ENCODE peak calls at places on chromosomes 3 and 15, in ten cellular contexts. L, E, G, Z, X, Q, D, Y, C and H are unnamed samples.
A peak's percentile ranks its signal among the peaks of the same experiment; 100 is the strongest.

GRCh38 chr3:45034612-45035252 is 8.6 kb downstream of the CLEC3B start:
- DNase-seq in E (no peak), D (no peak), X (peak; percentile 77), L (peak; percentile 82), Y (no peak), Q (peak; percentile 88), Z (no peak), C (no peak), G (no peak), H (no peak)

GRCh38 chr15:22974745-22975144 is 5.4 kb downstream of the CYFIP1 start:
- DNase-seq in X (no peak), D (no peak), G (no peak), Y (no peak), Q (no peak), C (no peak), L (peak; percentile 64), E (no peak), Z (no peak), H (no peak)

GRCh38 chr3:13934813-13935212 is 54.9 kb upstream of the WNT7A start:
- DNase-seq in Z (no peak), X (no peak), D (no peak), E (no peak), L (no peak), C (no peak), G (no peak), Y (no peak), Q (no peak), H (no peak)

GRCh38 chr3:26102376-26103110 is 312.7 kb downstream of the OXSM start:
- DNase-seq in E (no peak), C (no peak), G (no peak), L (no peak), D (no peak), X (no peak), Q (no peak), Y (no peak), Z (no peak), H (peak; percentile 5)

GRCh38 chr15:75479670-75480069 is 28.2 kb upstream of the SIN3A start:
- DNase-seq in G (no peak), D (no peak), E (no peak), Y (no peak), C (no peak), Z (no peak), L (no peak), X (no peak), Q (no peak), H (no peak)

GRCh38 chr15:29518442-29518841 is 248.8 kb upstream of the NSMCE3 start:
- DNase-seq in G (no peak), X (no peak), Y (no peak), C (no peak), L (no peak), E (no peak), D (no peak), Z (no peak), Q (no peak), H (no peak)

GRCh38 chr3:17431004-17431403 is 311.4 kb downstream of the TBC1D5 start:
- DNase-seq in Q (no peak), Y (peak; percentile 38), G (no peak), E (no peak), C (no peak), Z (peak; percentile 29), X (no peak), L (no peak), D (peak; percentile 56), H (peak; percentile 43)

GRCh38 chr3:25572919-25573385 is 91.8 kb downstream of the TOP2B start:
- DNase-seq in Z (peak; percentile 89), G (no peak), D (peak; percentile 10), X (no peak), E (no peak), C (no peak), Y (no peak), Q (no peak), L (no peak), H (no peak)

GRCh38 chr15:94400521-94401290 is 169.3 kb downstream of the MCTP2 start:
- DNase-seq in D (no peak), Q (no peak), L (no peak), G (no peak), C (no peak), E (no peak), X (no peak), Z (no peak), Y (no peak), H (no peak)

GRCh38 chr3:124972457-124972856 is 37.9 kb upstream of the MUC13 start:
- DNase-seq in X (no peak), D (no peak), L (no peak), G (no peak), Z (no peak), Y (no peak), E (no peak), C (no peak), Q (no peak), H (no peak)

GRCh38 chr3:117052356-117052755 is 342.8 kb downstream of the TUSC7 start:
- DNase-seq in E (no peak), X (no peak), Z (no peak), Y (no peak), G (no peak), C (no peak), D (peak; percentile 56), L (no peak), Q (no peak), H (no peak)

GRCh38 chr15:72068826-72069225 is 49.1 kb downstream of the MYO9A start:
- DNase-seq in D (no peak), E (no peak), G (no peak), Q (no peak), X (no peak), Y (no peak), Z (no peak), C (no peak), L (no peak), H (no peak)
- H3K4me1 ChIP-seq in D (peaks cover 9% of the 10 kb centered on the region), E (no peaks in the 10 kb centered on the region), G (no peaks in the 10 kb centered on the region), Q (peaks cover 6% of the 10 kb centered on the region), X (peaks cover 4% of the 10 kb centered on the region), Y (no peaks in the 10 kb centered on the region), Z (no peaks in the 10 kb centered on the region), C (no peaks in the 10 kb centered on the region), L (peaks cover 9% of the 10 kb centered on the region), H (no peaks in the 10 kb centered on the region)

GRCh38 chr3:99678926-99679325 is 40.5 kb downstream of the COL8A1 start:
- DNase-seq in E (no peak), G (no peak), Q (no peak), Y (no peak), Z (no peak), X (no peak), C (no peak), L (no peak), D (no peak), H (no peak)

GRCh38 chr3:99674086-99674789 is 35.8 kb downstream of the COL8A1 start:
- DNase-seq in Q (no peak), X (no peak), L (no peak), Y (no peak), E (no peak), C (no peak), Z (peak; percentile 44), G (no peak), D (peak; percentile 34), H (no peak)

GRCh38 chr3:99681976-99682375 is 43.6 kb downstream of the COL8A1 start:
- DNase-seq in X (no peak), E (no peak), Y (no peak), D (no peak), G (no peak), L (no peak), C (no peak), Z (no peak), Q (no peak), H (no peak)

GRCh38 chr3:99681512-99681911 is 43.1 kb downstream of the COL8A1 start:
- DNase-seq in C (no peak), Z (no peak), D (no peak), E (no peak), Q (no peak), G (no peak), L (no peak), X (no peak), Y (no peak), H (peak; percentile 19)

GRCh38 chr3:99678023-99678422 is 39.6 kb downstream of the COL8A1 start:
- DNase-seq in D (peak; percentile 93), Z (peak; percentile 9), G (no peak), C (no peak), X (no peak), Y (no peak), E (no peak), Q (no peak), L (peak; percentile 81), H (no peak)
- H3K4me3 ChIP-seq in D (no peak overlapping the region), Z (no peak overlapping the region), G (no peak overlapping the region), C (no peak overlapping the region), X (no peak overlapping the region), Y (no peak overlapping the region), E (no peak overlapping the region), Q (no peak overlapping the region), L (no peak overlapping the region), H (no peak overlapping the region)

GRCh38 chr3:40299721-40300335 is 9.7 kb upstream of the EIF1B start:
- DNase-seq in C (no peak), E (no peak), G (no peak), Q (no peak), L (no peak), D (peak; percentile 82), Y (no peak), X (no peak), Z (peak; percentile 22), H (no peak)

GRCh38 chr3:40304352-40304751 is 5.2 kb upstream of the EIF1B start:
- DNase-seq in E (no peak), Z (no peak), D (no peak), L (no peak), G (no peak), C (no peak), Y (no peak), Q (no peak), X (no peak), H (no peak)

GRCh38 chr3:40306336-40306735 is 3.2 kb upstream of the EIF1B start:
- DNase-seq in D (peak; percentile 15), Q (no peak), E (no peak), L (no peak), Z (no peak), G (no peak), X (no peak), C (no peak), Y (no peak), H (no peak)

GRCh38 chr3:40299130-40299720 is 10.3 kb upstream of the EIF1B start:
- DNase-seq in D (no peak), Q (no peak), E (no peak), C (no peak), G (no peak), Z (no peak), Y (no peak), L (no peak), X (no peak), H (no peak)

DNA sequence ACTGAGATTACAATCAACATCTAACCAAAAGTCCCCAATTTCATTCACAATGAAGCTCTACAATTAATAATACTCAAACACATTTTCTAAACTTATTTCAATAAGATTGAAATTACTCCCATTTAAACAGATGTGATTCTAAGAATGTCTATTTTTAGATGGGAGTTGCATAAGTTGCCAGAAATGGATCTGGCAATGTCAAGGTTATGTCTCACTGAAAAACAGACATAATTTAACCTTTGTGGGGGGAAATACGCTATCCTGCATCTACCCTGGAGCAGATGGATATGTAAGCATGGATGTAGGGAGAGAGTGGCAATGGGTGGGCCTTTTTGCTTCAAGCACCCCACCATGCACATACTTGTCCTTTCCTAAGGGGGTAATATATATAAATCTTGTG is 6.7 kb upstream of the EIF1B start:
- DNase-seq in Q (no peak), G (no peak), Y (no peak), X (no peak), D (peak; percentile 21), C (no peak), Z (no peak), E (no peak), L (no peak), H (no peak)
- H3K27ac ChIP-seq in Q (no peak overlapping the region), G (no peak overlapping the region), Y (no peak overlapping the region), X (peak overlapping the region; percentile 64), D (no peak overlapping the region), C (no peak overlapping the region), Z (no peak overlapping the region), E (no peak overlapping the region), L (no peak overlapping the region), H (no peak overlapping the region)

GRCh38 chr15:67091073-67091965 is 25.9 kb downstream of the SMAD3 start:
- DNase-seq in E (no peak), D (peak; percentile 60), X (peak; percentile 93), L (peak; percentile 79), Z (peak; percentile 91), C (peak; percentile 54), G (peak; percentile 98), Y (peak; percentile 81), Q (peak; percentile 69), H (no peak)
- H3K4me1 ChIP-seq in E (peaks cover 43% of the 10 kb centered on the region), D (peaks cover 41% of the 10 kb centered on the region), X (peaks cover 78% of the 10 kb centered on the region), L (peaks cover 72% of the 10 kb centered on the region), Z (peaks cover 62% of the 10 kb centered on the region), C (peaks cover 85% of the 10 kb centered on the region), G (peaks cover 83% of the 10 kb centered on the region), Y (peaks cover 44% of the 10 kb centered on the region), Q (peaks cover 69% of the 10 kb centered on the region), H (peaks cover 39% of the 10 kb centered on the region)